ENCODE peak calls at places on chromosome 5, in six cellular contexts. N, T, I, E, O and J are unnamed samples.
A peak's percentile ranks its signal among the peaks of the same experiment; 100 is the strongest.

GRCh38 chr5:68436686-68437520 is 221.3 kb downstream of the PIK3R1 start:
- DNase-seq in I (no peak), O (no peak), E (no peak), T (no peak), N (no peak), J (no peak)

GRCh38 chr5:146642410-146642809 is 126.4 kb upstream of the GPR151 start:
- DNase-seq in E (no peak), I (no peak), T (no peak), N (no peak), O (no peak), J (no peak)

GRCh38 chr5:158897444-158898160 is 202.1 kb downstream of the EBF1 start:
- DNase-seq in I (no peak), E (no peak), O (no peak), T (no peak), N (no peak), J (no peak)

GRCh38 chr5:60538955-60539866 is 160.8 kb downstream of the DEPDC1B start:
- DNase-seq in I (no peak), T (no peak), O (no peak), E (no peak), N (no peak), J (no peak)

GRCh38 chr5:154484393-154484944 is 6.4 kb upstream of the HAND1 start:
- DNase-seq in E (no peak), O (no peak), N (no peak), T (no peak), I (no peak), J (no peak)

GRCh38 chr5:147458581-147458980 is 51.3 kb downstream of the DPYSL3 start:
- DNase-seq in T (no peak), I (no peak), N (no peak), E (no peak), O (no peak), J (no peak)

GRCh38 chr5:9720361-9720760 is 90.2 kb upstream of the TAS2R1 start:
- DNase-seq in E (no peak), N (no peak), O (no peak), T (no peak), I (no peak), J (no peak)

GRCh38 chr5:51977014-51977413 is 593.8 kb downstream of the ISL1 start:
- DNase-seq in I (no peak), E (no peak), N (no peak), O (no peak), T (no peak), J (no peak)

GRCh38 chr5:91499943-91500531 is 116.9 kb upstream of the ARRDC3 start:
- DNase-seq in I (peak; percentile 50), E (no peak), O (no peak), N (no peak), T (no peak), J (no peak)

GRCh38 chr5:893137-893506 is 438 bp downstream of the TRIP13 start:
- DNase-seq in O (no peak), T (no peak), I (peak; percentile 53), E (no peak), N (no peak), J (no peak)
- H3K4me3 ChIP-seq in O (peak overlapping the region; percentile 84), T (peak overlapping the region; percentile 70), I (peak overlapping the region; percentile 71), E (peak overlapping the region; percentile 95), N (peak overlapping the region; percentile 79), J (peak overlapping the region; percentile 90)

GRCh38 chr5:95620030-95620869 is at the start of gene GPR150:
- DNase-seq in T (no peak), I (no peak), N (peak; percentile 46), E (peak; percentile 48), O (peak; percentile 29), J (peak; percentile 6)
- TF ChIP-seq POLR2A in T (no peak), I (no peak), N (no peak), E (no peak), O (no peak), J (no peak)

DNA sequence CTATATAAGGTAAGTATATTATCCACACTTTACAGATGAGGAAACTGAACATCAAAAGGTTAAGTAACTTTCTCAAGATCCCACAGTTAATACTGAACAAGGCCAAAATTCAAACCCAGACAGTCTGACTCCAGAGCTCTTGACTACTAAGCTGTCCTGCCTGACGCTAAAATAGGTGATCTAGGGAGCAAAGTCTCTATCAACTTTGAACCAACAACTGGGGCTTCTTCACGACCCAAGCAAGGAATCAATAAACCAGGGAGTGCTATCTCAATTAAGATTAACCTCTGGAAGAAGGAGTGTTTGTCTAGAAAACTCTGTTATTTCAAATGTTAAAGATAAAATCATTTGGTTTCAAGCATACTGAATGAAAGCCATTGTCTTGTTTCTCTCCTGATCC is 64.4 kb downstream of the MRPS27 start:
- DNase-seq in I (no peak), N (no peak), E (no peak), O (no peak), T (no peak), J (no peak)
- H3K36me3 ChIP-seq in I (peaks cover 17% of the 10 kb centered on the region), N (no peaks in the 10 kb centered on the region), E (no peaks in the 10 kb centered on the region), O (no peaks in the 10 kb centered on the region), T (no peaks in the 10 kb centered on the region), J (no peaks in the 10 kb centered on the region)

GRCh38 chr5:56479126-56479525 is 246.0 kb upstream of the ANKRD55 start:
- DNase-seq in E (no peak), N (no peak), T (no peak), I (no peak), O (no peak), J (no peak)
- H3K4me3 ChIP-seq in E (no peak overlapping the region), N (no peak overlapping the region), T (no peak overlapping the region), I (no peak overlapping the region), O (no peak overlapping the region), J (no peak overlapping the region)

GRCh38 chr5:40681351-40682311 is 1.9 kb downstream of the PTGER4 start:
- DNase-seq in I (no peak), N (peak; percentile 34), E (peak; percentile 51), O (peak; percentile 33), T (no peak), J (peak; percentile 17)
- TF ChIP-seq POLR2A in I (no peak), N (no peak), E (no peak), O (no peak), T (no peak), J (no peak)

DNA sequence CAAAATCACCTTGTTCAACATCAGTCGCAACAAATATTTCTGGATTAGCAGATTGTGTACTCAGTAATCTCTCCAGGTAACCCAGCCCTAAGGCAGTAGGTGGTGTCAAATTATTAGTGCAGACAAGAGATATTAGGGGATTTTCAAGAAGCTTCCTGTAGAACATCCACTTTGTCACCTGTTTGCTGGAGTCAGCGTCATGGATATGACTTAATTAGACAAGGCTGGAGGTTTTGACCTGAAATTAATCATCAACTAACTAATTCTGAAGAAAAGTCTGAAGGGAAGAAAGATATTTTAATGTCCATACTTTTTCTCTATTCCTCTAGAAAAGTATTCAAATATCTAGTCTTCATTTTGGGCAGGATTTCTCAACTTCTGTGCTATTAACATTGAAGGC is 91.4 kb upstream of the CCDC112 start:
- DNase-seq in I (no peak), E (no peak), O (no peak), T (no peak), N (no peak), J (no peak)
- H3K36me3 ChIP-seq in I (no peaks in the 10 kb centered on the region), E (no peaks in the 10 kb centered on the region), O (no peaks in the 10 kb centered on the region), T (no peaks in the 10 kb centered on the region), N (no peaks in the 10 kb centered on the region), J (no peaks in the 10 kb centered on the region)

DNA sequence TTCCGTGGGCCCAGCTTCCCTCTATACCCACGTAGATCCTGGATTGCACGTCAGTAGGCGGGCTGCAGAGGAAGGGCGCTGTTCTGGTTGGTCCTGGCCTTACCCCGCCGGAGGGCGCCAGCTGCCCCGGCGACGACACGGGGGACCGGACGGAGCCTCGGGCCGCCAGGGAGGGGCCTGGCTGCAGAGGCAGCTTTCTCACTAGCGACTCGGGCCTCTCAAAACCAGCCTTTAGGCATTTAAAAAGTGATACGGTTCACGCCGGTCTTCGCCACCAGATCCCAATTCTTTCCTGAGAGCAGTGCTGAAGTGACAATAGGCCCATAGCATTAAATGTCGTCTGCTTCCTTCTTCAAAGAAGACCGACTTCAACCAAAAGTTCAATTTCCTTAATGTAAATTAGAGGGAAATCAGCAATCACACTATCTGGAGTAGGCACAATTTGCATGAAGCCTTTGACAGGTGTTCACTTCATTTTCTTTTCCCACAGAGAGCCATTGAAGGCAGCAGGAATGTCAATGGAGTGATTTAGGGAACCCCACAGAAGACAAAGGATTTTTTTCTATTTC is 17.6 kb upstream of the UBE2D2 start:
- DNase-seq in I (peak; percentile 83), N (peak; percentile 44), O (peak; percentile 78), T (no peak), E (peak; percentile 79), J (peak; percentile 12)
- H3K4me3 ChIP-seq in I (no peak overlapping the region), N (no peak overlapping the region), O (peak overlapping the region; percentile 14), T (peak overlapping the region; percentile 6), E (peak overlapping the region; percentile 20), J (peak overlapping the region; percentile 54)

GRCh38 chr5:134070648-134070978 is 43.9 kb upstream of the TCF7 start:
- DNase-seq in I (no peak), E (no peak), N (no peak), T (no peak), O (no peak), J (no peak)

GRCh38 chr5:134072471-134073220 is 41.8 kb upstream of the TCF7 start:
- DNase-seq in E (no peak), N (no peak), O (no peak), I (no peak), T (no peak), J (no peak)

GRCh38 chr5:134069553-134069952 is 44.9 kb upstream of the TCF7 start:
- DNase-seq in N (no peak), T (no peak), E (no peak), O (no peak), I (no peak), J (no peak)

GRCh38 chr5:134071850-134072207 is 42.7 kb upstream of the TCF7 start:
- DNase-seq in O (no peak), N (no peak), I (no peak), T (no peak), E (no peak), J (no peak)

DNA sequence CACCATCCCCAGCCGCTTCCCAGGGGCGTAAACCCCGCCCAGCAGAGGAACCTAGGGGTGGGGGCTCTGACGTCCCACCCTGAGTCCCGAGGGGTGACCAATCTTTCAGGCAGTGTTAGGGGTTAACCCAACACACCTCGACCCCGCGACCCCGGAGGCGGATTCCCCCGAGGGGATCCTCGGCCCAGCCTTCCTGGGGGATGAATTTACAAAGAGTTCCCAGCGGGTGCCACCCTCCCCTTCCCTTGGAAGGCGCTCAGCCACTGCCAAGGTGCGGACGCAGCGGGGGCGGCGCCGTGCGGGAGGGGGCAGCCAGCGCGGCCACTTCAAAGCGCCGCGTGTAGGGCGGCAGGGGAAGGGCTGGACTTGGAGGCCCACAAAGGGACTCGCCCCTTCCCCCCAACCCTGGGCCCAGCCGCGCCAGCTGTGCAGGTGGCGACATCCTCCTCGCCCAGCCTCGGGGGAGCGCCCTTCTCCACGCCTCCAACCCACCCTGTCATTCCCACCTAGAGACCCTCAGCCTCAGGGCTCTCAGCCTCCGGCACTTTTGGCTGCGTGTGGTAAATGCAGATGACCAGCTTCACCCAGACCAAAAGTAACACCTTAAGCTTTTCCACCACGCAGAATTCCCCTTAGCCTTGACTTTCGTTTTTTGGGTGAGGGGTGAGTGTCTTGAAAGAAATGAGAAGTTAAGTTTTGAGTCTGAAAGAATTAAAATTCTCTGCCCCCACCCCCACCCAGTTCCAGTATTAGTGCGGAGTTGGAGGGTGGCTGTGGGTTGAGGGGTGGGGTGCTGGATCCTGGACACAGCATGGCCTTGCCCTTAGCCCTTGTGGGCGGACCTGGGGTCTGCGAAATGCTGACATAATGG is 43.3 kb upstream of the TCF7 start:
- DNase-seq in N (peak; percentile 48), T (no peak), E (peak; percentile 28), O (no peak), I (no peak), J (no peak)
- TF ChIP-seq POLR2A in N (no peak), T (no peak), E (no peak), O (no peak), I (no peak), J (no peak)